ENCODE peak calls at places on chromosome 1, in eight cellular contexts. One of them, this sample, is unnamed.

GRCh38 chr1:63877021-63877767 is 103.4 kb downstream of the ROR1 start:
- DNase-seq in PC-9: no peak
- DNase-seq in IMR-90: no peak
- DNase-seq in lung: no peak
- DNase-seq in tibial nerve: no peak
- DNase-seq in aorta: no peak
- DNase-seq in esophagus squamous epithelium: no peak
- DNase-seq in naive thymus-derived CD4-positive, alpha-beta T cell: no peak
- DNase-seq in this sample: no peak

GRCh38 chr1:26555550-26555981 is 26.0 kb downstream of the RPS6KA1 start:
- DNase-seq in lung: no peak
- DNase-seq in aorta: no peak
- DNase-seq in naive thymus-derived CD4-positive, alpha-beta T cell: no peak
- DNase-seq in PC-9: no peak
- DNase-seq in esophagus squamous epithelium: no peak
- DNase-seq in tibial nerve: no peak
- DNase-seq in IMR-90: no peak
- DNase-seq in this sample: no peak

GRCh38 chr1:66867501-66867900 is 57.2 kb downstream of the DNAI4 start:
- DNase-seq in IMR-90: no peak
- DNase-seq in naive thymus-derived CD4-positive, alpha-beta T cell: no peak
- DNase-seq in PC-9: no peak
- DNase-seq in aorta: no peak
- DNase-seq in tibial nerve: no peak
- DNase-seq in lung: no peak
- DNase-seq in esophagus squamous epithelium: no peak
- DNase-seq in this sample: no peak

GRCh38 chr1:88673446-88673845 is 10.6 kb upstream of the PKN2 start:
- DNase-seq in PC-9: no peak
- DNase-seq in naive thymus-derived CD4-positive, alpha-beta T cell: no peak
- DNase-seq in esophagus squamous epithelium: no peak
- DNase-seq in lung: no peak
- DNase-seq in aorta: no peak
- DNase-seq in IMR-90: no peak
- DNase-seq in tibial nerve: no peak
- DNase-seq in this sample: no peak

GRCh38 chr1:17347769-17348592 is 24.0 kb upstream of the PADI6 start:
- DNase-seq in lung: no peak
- DNase-seq in naive thymus-derived CD4-positive, alpha-beta T cell: no peak
- DNase-seq in tibial nerve: no peak
- DNase-seq in PC-9: peak
- DNase-seq in esophagus squamous epithelium: no peak
- DNase-seq in aorta: peak
- DNase-seq in IMR-90: peak
- DNase-seq in this sample: peak

GRCh38 chr1:247362074-247362597 is 30.5 kb upstream of the ZNF496 start:
- DNase-seq in naive thymus-derived CD4-positive, alpha-beta T cell: no peak
- DNase-seq in tibial nerve: no peak
- DNase-seq in IMR-90: no peak
- DNase-seq in esophagus squamous epithelium: no peak
- DNase-seq in PC-9: no peak
- DNase-seq in aorta: no peak
- DNase-seq in lung: no peak
- DNase-seq in this sample: no peak

GRCh38 chr1:178575611-178576331 is 62.9 kb downstream of the TEX35 start:
- DNase-seq in PC-9: no peak
- DNase-seq in IMR-90: peak
- DNase-seq in tibial nerve: no peak
- DNase-seq in naive thymus-derived CD4-positive, alpha-beta T cell: no peak
- DNase-seq in lung: no peak
- DNase-seq in esophagus squamous epithelium: no peak
- DNase-seq in aorta: no peak
- DNase-seq in this sample: no peak

GRCh38 chr1:109040627-109041613 is 982 bp downstream of the WDR47 start:
- DNase-seq in lung: no peak
- DNase-seq in aorta: peak
- DNase-seq in esophagus squamous epithelium: no peak
- DNase-seq in tibial nerve: no peak
- DNase-seq in IMR-90: no peak
- DNase-seq in naive thymus-derived CD4-positive, alpha-beta T cell: no peak
- DNase-seq in PC-9: peak
- DNase-seq in this sample: no peak

DNA sequence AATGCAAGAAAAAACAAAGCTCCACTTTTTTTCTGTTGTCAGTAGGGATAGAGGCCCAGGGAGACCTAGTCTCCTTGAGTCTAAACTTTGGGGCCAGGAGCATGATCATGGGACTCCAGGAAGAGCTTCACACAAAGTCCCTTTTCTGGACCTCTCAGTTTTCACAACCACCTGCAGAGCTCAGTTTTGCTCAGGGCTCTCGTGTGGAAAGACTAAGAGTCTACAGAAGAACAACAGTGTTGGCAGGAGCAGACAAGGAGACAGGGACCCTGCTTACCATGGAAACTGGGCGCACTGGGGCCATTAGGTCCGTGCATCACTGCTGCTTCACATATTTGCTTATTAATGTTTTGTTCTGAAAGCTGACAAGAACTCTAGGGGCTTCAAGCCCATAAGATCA is 64.0 kb upstream of the HSD17B7 start:
- DNase-seq in naive thymus-derived CD4-positive, alpha-beta T cell: peak
- DNase-seq in IMR-90: no peak
- DNase-seq in lung: no peak
- DNase-seq in PC-9: no peak
- DNase-seq in esophagus squamous epithelium: no peak
- DNase-seq in tibial nerve: no peak
- DNase-seq in aorta: no peak
- DNase-seq in this sample: no peak
- H3K27ac ChIP-seq in naive thymus-derived CD4-positive, alpha-beta T cell: no peak
- H3K27ac ChIP-seq in IMR-90: no peak
- H3K27ac ChIP-seq in lung: no peak
- H3K27ac ChIP-seq in PC-9: no peak
- H3K27ac ChIP-seq in esophagus squamous epithelium: no peak
- H3K27ac ChIP-seq in tibial nerve: no peak
- H3K27ac ChIP-seq in aorta: no peak
- H3K27ac ChIP-seq in this sample: no peak

GRCh38 chr1:182331412-182331811 is 60.2 kb downstream of the GLUL start:
- DNase-seq in lung: no peak
- DNase-seq in esophagus squamous epithelium: no peak
- DNase-seq in PC-9: no peak
- DNase-seq in naive thymus-derived CD4-positive, alpha-beta T cell: no peak
- DNase-seq in IMR-90: no peak
- DNase-seq in tibial nerve: no peak
- DNase-seq in aorta: no peak
- DNase-seq in this sample: no peak
- H3K27ac ChIP-seq in lung: no peak
- H3K27ac ChIP-seq in esophagus squamous epithelium: no peak
- H3K27ac ChIP-seq in PC-9: no peak
- H3K27ac ChIP-seq in naive thymus-derived CD4-positive, alpha-beta T cell: no peak
- H3K27ac ChIP-seq in IMR-90: no peak
- H3K27ac ChIP-seq in tibial nerve: peak
- H3K27ac ChIP-seq in aorta: no peak
- H3K27ac ChIP-seq in this sample: no peak

DNA sequence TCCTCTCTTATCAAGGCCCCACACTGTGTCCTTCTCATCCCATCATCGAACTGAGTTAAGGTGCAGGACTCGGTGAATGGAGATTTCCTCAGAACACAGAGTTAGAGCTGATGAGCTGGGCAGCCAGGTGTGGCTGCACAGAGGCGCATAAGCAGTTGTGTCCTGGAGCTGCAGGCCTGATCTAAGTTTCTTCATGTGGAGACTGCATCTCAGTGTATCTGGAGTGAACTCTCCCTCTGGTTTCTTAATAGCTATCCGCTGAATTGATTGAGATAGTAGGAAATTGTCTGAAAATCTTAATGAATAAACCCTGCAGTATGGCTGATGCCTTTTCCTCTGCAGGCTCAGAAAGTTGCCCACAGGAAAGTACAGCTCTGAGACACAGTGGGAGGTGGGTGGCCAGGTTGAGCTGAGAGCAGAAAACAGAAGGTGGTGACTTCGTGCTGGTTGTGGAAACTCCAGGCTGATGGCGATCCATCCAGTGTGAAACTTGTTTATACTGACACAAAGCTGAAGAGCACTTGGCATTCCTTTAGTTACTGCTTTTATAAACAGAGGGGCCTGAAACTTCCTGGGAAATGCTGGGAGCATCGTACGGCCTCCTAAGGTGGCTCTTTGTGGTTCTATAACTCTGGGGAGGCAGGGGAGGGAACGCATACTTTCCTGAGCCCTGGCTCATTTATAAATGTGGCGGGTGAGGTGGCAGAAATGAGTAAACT is 67.5 kb upstream of the F3 start:
- DNase-seq in naive thymus-derived CD4-positive, alpha-beta T cell: no peak
- DNase-seq in aorta: no peak
- DNase-seq in lung: no peak
- DNase-seq in PC-9: no peak
- DNase-seq in esophagus squamous epithelium: no peak
- DNase-seq in IMR-90: peak
- DNase-seq in tibial nerve: no peak
- DNase-seq in this sample: no peak
- H3K27ac ChIP-seq in naive thymus-derived CD4-positive, alpha-beta T cell: no peak
- H3K27ac ChIP-seq in aorta: no peak
- H3K27ac ChIP-seq in lung: no peak
- H3K27ac ChIP-seq in PC-9: no peak
- H3K27ac ChIP-seq in esophagus squamous epithelium: no peak
- H3K27ac ChIP-seq in IMR-90: peak
- H3K27ac ChIP-seq in tibial nerve: no peak
- H3K27ac ChIP-seq in this sample: peak

DNA sequence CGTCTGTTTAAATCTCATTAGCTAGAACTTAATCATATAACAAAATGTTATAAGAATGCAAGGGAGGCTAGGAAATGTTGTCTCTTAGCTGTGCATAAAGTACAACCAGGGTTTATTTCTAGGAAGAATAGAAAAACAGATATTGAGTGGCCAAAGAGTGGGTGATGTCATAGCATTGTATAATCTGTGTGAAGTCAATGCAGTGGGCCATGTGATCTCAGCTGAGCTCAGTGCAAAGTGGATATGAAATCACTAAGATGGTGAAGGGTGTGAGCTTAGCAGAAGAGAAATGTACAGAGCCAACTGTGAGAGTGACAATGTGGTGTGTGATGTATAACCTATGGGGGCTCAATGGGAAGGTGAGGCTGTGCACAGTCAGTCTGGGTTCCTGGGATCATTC is 29.7 kb upstream of the DUSP23 start:
- DNase-seq in IMR-90: no peak
- DNase-seq in tibial nerve: no peak
- DNase-seq in lung: no peak
- DNase-seq in esophagus squamous epithelium: no peak
- DNase-seq in PC-9: no peak
- DNase-seq in naive thymus-derived CD4-positive, alpha-beta T cell: no peak
- DNase-seq in aorta: no peak
- DNase-seq in this sample: no peak
- H3K27ac ChIP-seq in IMR-90: no peak
- H3K27ac ChIP-seq in tibial nerve: no peak
- H3K27ac ChIP-seq in lung: peak
- H3K27ac ChIP-seq in esophagus squamous epithelium: peak
- H3K27ac ChIP-seq in PC-9: no peak
- H3K27ac ChIP-seq in naive thymus-derived CD4-positive, alpha-beta T cell: no peak
- H3K27ac ChIP-seq in aorta: no peak
- H3K27ac ChIP-seq in this sample: no peak